ENCODE peak calls at places on chromosomes 6 and 20, in four cellular contexts. C is HL-60, Q is body of pancreas, E is AG09309. M is an unnamed sample.

GRCh38 chr20:4998160-4998651 is 3.1 kb downstream of the SLC23A2 start:
- DNase-seq in C (peak), Q (no peak), E (no peak), M (no peak)

GRCh38 chr6:53318429-53318828 is 30.3 kb downstream of the ELOVL5 start:
- DNase-seq in C (no peak), Q (no peak), E (no peak), M (no peak)

GRCh38 chr20:41040855-41041254 is 12.2 kb downstream of the TOP1 start:
- DNase-seq in C (no peak), Q (no peak), E (no peak), M (no peak)

GRCh38 chr6:165969184-165969583 is 198.5 kb downstream of the TBXT start:
- DNase-seq in C (no peak), Q (no peak), E (no peak), M (no peak)

GRCh38 chr6:80531676-80532619 is 425.5 kb downstream of the BCKDHB start:
- DNase-seq in C (no peak), Q (no peak), E (no peak), M (no peak)

GRCh38 chr20:57667924-57668782 is 41.7 kb downstream of the PMEPA1 start:
- DNase-seq in C (no peak), Q (peak), E (no peak), M (no peak)

GRCh38 chr6:42131531-42131930 is 10.9 kb downstream of the C6orf132 start:
- DNase-seq in C (no peak), Q (no peak), E (no peak), M (peak)

GRCh38 chr6:30590509-30590908 is 19.3 kb downstream of the ABCF1 start:
- DNase-seq in C (no peak), Q (no peak), E (no peak), M (peak)

GRCh38 chr6:155418017-155418749 is 37.5 kb downstream of the NOX3 start:
- DNase-seq in C (peak), Q (peak), E (peak), M (peak)

GRCh38 chr6:20846602-20847028 is 312.4 kb downstream of the CDKAL1 start:
- DNase-seq in C (peak), Q (no peak), E (no peak), M (peak)

GRCh38 chr6:48099713-48100675 is 11.0 kb downstream of the PTCHD4 start:
- DNase-seq in C (no peak), Q (no peak), E (no peak), M (no peak)

GRCh38 chr6:7050911-7051779 is 56.6 kb upstream of the RREB1 start:
- DNase-seq in C (peak), Q (peak), E (peak), M (peak)

GRCh38 chr20:14821251-14821650 is 483.8 kb upstream of the FLRT3 start:
- DNase-seq in C (no peak), Q (no peak), E (no peak), M (no peak)

GRCh38 chr6:26055670-26056582 is 31.3 kb upstream of the HFE start:
- DNase-seq in C (peak), Q (peak), E (peak), M (peak)

GRCh38 chr6:53031281-53031680 is 33.9 kb upstream of the FBXO9 start:
- DNase-seq in C (no peak), Q (no peak), E (no peak), M (no peak)

GRCh38 chr20:4491643-4492042 is 230.1 kb upstream of the PRND start:
- DNase-seq in C (no peak), Q (no peak), E (no peak), M (no peak)

GRCh38 chr6:38452816-38453215 is 186.9 kb downstream of the BTBD9 start:
- DNase-seq in C (no peak), Q (no peak), E (no peak), M (no peak)

GRCh38 chr6:153167026-153167891 is 36.2 kb upstream of the RGS17 start:
- DNase-seq in C (no peak), Q (no peak), E (peak), M (peak)
- H3K4me3 ChIP-seq in C (no peak), Q (no peak), E (no peak), M (no peak)

GRCh38 chr6:4848382-4849068 is 72.3 kb downstream of the CDYL start:
- DNase-seq in C (no peak), Q (no peak), E (no peak), M (peak)
- TF ChIP-seq CTCF in C (no peak), Q (no peak), E (peak), M (peak)

DNA sequence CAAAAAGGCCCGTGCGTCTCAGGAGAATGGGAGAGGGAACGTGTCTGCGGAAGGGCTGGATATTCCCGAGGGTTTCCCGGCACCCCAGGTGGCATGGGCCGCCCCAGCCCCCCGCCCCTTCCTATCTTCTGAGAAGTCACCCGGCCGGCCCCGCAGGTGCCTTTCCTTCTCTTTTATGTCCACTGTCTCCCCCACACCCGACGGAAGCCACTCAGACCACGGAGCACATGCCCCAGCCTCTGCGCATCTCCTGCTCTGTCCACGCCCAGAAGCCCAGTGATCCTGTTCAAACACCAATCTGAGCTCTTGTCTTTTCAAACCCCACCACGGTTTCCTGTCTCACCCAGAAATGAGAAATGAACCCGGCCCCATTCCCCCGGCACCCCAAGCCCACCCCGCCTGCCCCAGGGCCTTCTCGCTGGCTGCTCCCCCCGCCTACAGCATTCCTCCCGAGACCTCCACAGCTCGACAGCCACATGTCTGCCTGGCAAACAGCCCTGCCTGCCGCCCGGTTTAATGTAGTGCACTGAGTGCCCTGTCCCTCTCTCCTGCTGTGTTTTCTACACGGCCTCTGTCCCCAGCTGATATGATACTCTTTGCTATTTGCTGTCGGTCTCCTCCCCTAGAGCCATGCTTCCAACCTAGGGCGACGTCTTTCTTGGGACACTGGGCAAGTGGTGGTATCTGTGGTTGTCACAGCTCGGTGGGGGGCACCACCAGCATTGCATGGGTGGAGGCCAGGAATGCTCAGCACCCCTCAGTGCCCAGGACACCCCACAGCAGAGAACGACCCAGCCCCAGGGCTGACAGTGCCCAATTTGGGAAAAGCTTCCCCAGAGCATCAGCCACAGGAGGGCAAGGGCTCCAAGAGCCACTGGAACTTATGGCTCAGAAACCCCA is 182.7 kb downstream of the TAF4 start:
- DNase-seq in C (no peak), Q (no peak), E (no peak), M (no peak)
- H3K4me3 ChIP-seq in C (no peak), Q (no peak), E (no peak), M (no peak)

GRCh38 chr6:144999127-144999526 is 714.0 kb downstream of the UTRN start:
- DNase-seq in C (no peak), Q (no peak), E (peak), M (peak)
- TF ChIP-seq CTCF in C (no peak), Q (no peak), E (peak), M (peak)

GRCh38 chr20:62850333-62850974 is 11.2 kb downstream of the TCFL5 start:
- DNase-seq in C (no peak), Q (no peak), E (no peak), M (no peak)
- H3K4me3 ChIP-seq in C (no peak), Q (no peak), E (no peak), M (no peak)